ENCODE peak calls at places on chromosomes 2 and 18, in eight cellular contexts. F is cardiac muscle cell; N is right cardiac atrium; G is cerebellum; U is activated T-helper 1 cell treated with anti-CD3 and anti-CD28 coated beads, Interleukin-12 subunit alpha, Interleukin-12 subunit beta, Interleukin-2, Interleukin-4 antibody, amounts not matched to agents 30 ng/mL and 10 ng/mL and 1 ng/mL, durations not matched to agents 14 hours and 24 hours and 36 hours; W is stimulated activated CD8-positive, alpha-beta memory T cell treated with anti-CD3 and anti-CD28 coated beads, Interleukin-15, amount 100 ng/mL, for 24 hours; M is omental fat pad; H is hypothalamus. J is an unnamed sample.

GRCh38 chr2:205708231-205708631 is 25.9 kb downstream of the NRP2 start:
- DNase-seq in F (peak), N (no peak), G (no peak), U (no peak), W (no peak), M (no peak), H (no peak), J (no peak)

GRCh38 chr2:191108331-191108730 is 42.5 kb downstream of the STAT4 start:
- DNase-seq in F (no peak), N (no peak), G (no peak), U (no peak), W (no peak), M (no peak), H (no peak), J (no peak)

GRCh38 chr18:51135361-51135760 is 62.1 kb downstream of the MEX3C start:
- DNase-seq in F (no peak), N (no peak), G (no peak), U (no peak), W (no peak), M (no peak), H (no peak), J (no peak)

GRCh38 chr18:43571078-43571689 is 293.9 kb upstream of the SYT4 start:
- DNase-seq in F (peak), N (no peak), G (peak), U (no peak), W (no peak), M (no peak), H (no peak), J (peak)

GRCh38 chr2:171248205-171248662 is 87.5 kb upstream of the TLK1 start:
- DNase-seq in F (no peak), N (no peak), G (no peak), U (peak), W (no peak), M (no peak), H (no peak), J (peak)

GRCh38 chr2:55902971-55903370 is 20.6 kb downstream of the EFEMP1 start:
- DNase-seq in F (no peak), N (no peak), G (no peak), U (no peak), W (no peak), M (no peak), H (no peak), J (no peak)

GRCh38 chr2:54040250-54040649 is 69.5 kb upstream of the PSME4 start:
- DNase-seq in F (no peak), N (no peak), G (no peak), U (no peak), W (no peak), M (no peak), H (no peak), J (no peak)

GRCh38 chr2:224211821-224212220 is 172.7 kb upstream of the SERPINE2 start:
- DNase-seq in F (no peak), N (no peak), G (no peak), U (no peak), W (no peak), M (no peak), H (no peak), J (no peak)

GRCh38 chr2:41698787-41699422 is 348.9 kb upstream of the PKDCC start:
- DNase-seq in F (peak), N (peak), G (no peak), U (no peak), W (no peak), M (no peak), H (peak), J (peak)

GRCh38 chr2:85251070-85251616 is 76.6 kb downstream of the TGOLN2 start:
- DNase-seq in F (no peak), N (no peak), G (no peak), U (no peak), W (no peak), M (no peak), H (no peak), J (no peak)

GRCh38 chr18:26617151-26617554 is 68.8 kb upstream of the KCTD1 start:
- DNase-seq in F (no peak), N (no peak), G (no peak), U (no peak), W (no peak), M (no peak), H (no peak), J (no peak)

GRCh38 chr2:195318440-195319111 is 338.4 kb upstream of the SLC39A10 start:
- DNase-seq in F (peak), N (no peak), G (peak), U (peak), W (no peak), M (no peak), H (peak), J (peak)

GRCh38 chr18:6683112-6683876 is 46.2 kb upstream of the ARHGAP28 start:
- DNase-seq in F (no peak), N (peak), G (no peak), U (no peak), W (no peak), M (no peak), H (no peak), J (no peak)

GRCh38 chr2:120802161-120802560 is 66.5 kb downstream of the GLI2 start:
- DNase-seq in F (no peak), N (no peak), G (no peak), U (no peak), W (no peak), M (no peak), H (no peak), J (no peak)

GRCh38 chr2:68272246-68272987 is 20.1 kb upstream of the PPP3R1 start:
- DNase-seq in F (no peak), N (no peak), G (no peak), U (no peak), W (no peak), M (no peak), H (no peak), J (peak)

GRCh38 chr2:26302846-26303245 is 43.1 kb upstream of the SELENOI start:
- DNase-seq in F (no peak), N (no peak), G (no peak), U (no peak), W (no peak), M (no peak), H (no peak), J (no peak)

GRCh38 chr2:205686231-205687017 is 4.1 kb downstream of the NRP2 start:
- DNase-seq in F (peak), N (peak), G (no peak), U (no peak), W (no peak), M (no peak), H (no peak), J (no peak)